ENCODE peak calls at places on chromosomes 12 and 14, in six cellular contexts. O, N, B, L, G and K are unnamed samples.

GRCh38 chr12:2999265-2999841 is 40.2 kb downstream of the TEAD4 start:
- DNase-seq in O (peak; percentile 22), N (no peak), B (no peak), L (no peak), G (no peak), K (no peak)

GRCh38 chr12:51855586-51856428 is 7.3 kb upstream of the FIGNL2 start:
- DNase-seq in O (peak; percentile 49), N (no peak), B (no peak), L (no peak), G (peak; percentile 58), K (no peak)

GRCh38 chr14:89237923-89238529 is 179.0 kb downstream of the FOXN3 start:
- DNase-seq in O (no peak), N (no peak), B (no peak), L (no peak), G (no peak), K (no peak)

GRCh38 chr14:23727566-23728335 is 91.6 kb downstream of the DHRS2 start:
- DNase-seq in O (no peak), N (no peak), B (peak; percentile 56), L (no peak), G (peak; percentile 90), K (no peak)

GRCh38 chr14:31265701-31266398 is 58.3 kb upstream of the HECTD1 start:
- DNase-seq in O (no peak), N (no peak), B (no peak), L (peak; percentile 66), G (peak; percentile 89), K (no peak)

GRCh38 chr12:20274008-20274407 is 94.3 kb upstream of the PDE3A start:
- DNase-seq in O (no peak), N (no peak), B (no peak), L (no peak), G (no peak), K (no peak)

GRCh38 chr14:84029720-84030119 is 1500.2 kb upstream of the FLRT2 start:
- DNase-seq in O (no peak), N (no peak), B (no peak), L (no peak), G (no peak), K (no peak)

GRCh38 chr12:20024194-20024593 is 344.1 kb upstream of the PDE3A start:
- DNase-seq in O (no peak), N (no peak), B (no peak), L (no peak), G (no peak), K (no peak)

GRCh38 chr14:90487031-90487430 is 90.2 kb downstream of the CALM1 start:
- DNase-seq in O (peak; percentile 51), N (no peak), B (no peak), L (no peak), G (no peak), K (no peak)

GRCh38 chr12:6827437-6827894 is 741 bp upstream of the P3H3 start:
- DNase-seq in O (peak; percentile 89), N (no peak), B (peak; percentile 69), L (peak; percentile 79), G (peak; percentile 67), K (peak; percentile 94)

GRCh38 chr12:107488666-107489065 is 196.9 kb upstream of the PWP1 start:
- DNase-seq in O (no peak), N (no peak), B (no peak), L (no peak), G (no peak), K (no peak)

GRCh38 chr12:123034022-123034541 is 53.6 kb downstream of the ARL6IP4 start:
- DNase-seq in O (no peak), N (no peak), B (no peak), L (no peak), G (no peak), K (no peak)

GRCh38 chr12:39440781-39441180 is 2.1 kb downstream of the KIF21A start:
- DNase-seq in O (no peak), N (no peak), B (no peak), L (no peak), G (no peak), K (no peak)

GRCh38 chr12:53735556-53735955 is 8.3 kb upstream of the CALCOCO1 start:
- DNase-seq in O (peak; percentile 37), N (no peak), B (no peak), L (peak; percentile 85), G (no peak), K (no peak)

GRCh38 chr12:47886471-47887240 is 18.1 kb downstream of the VDR start:
- DNase-seq in O (no peak), N (no peak), B (no peak), L (no peak), G (no peak), K (no peak)

GRCh38 chr14:53979747-53980642 is 23.4 kb upstream of the BMP4 start:
- DNase-seq in O (no peak), N (no peak), B (no peak), L (no peak), G (peak; percentile 97), K (no peak)

GRCh38 chr12:109625131-109625559 is 51.6 kb downstream of the MVK start:
- DNase-seq in O (peak; percentile 40), N (no peak), B (peak; percentile 31), L (no peak), G (no peak), K (no peak)

GRCh38 chr12:2752676-2753371 is 41.9 kb upstream of the FKBP4 start:
- DNase-seq in O (peak; percentile 82), N (no peak), B (peak; percentile 16), L (peak; percentile 79), G (peak; percentile 44), K (peak; percentile 81)

GRCh38 chr12:31710021-31710818 is 18.6 kb downstream of the AMN1 start:
- DNase-seq in O (no peak), N (no peak), B (no peak), L (no peak), G (no peak), K (no peak)

GRCh38 chr12:54294152-54294913 is 6.5 kb downstream of the NFE2 start:
- DNase-seq in O (no peak), N (no peak), B (no peak), L (peak; percentile 68), G (peak; percentile 89), K (no peak)

GRCh38 chr12:3222935-3223334 is 145.8 kb downstream of the TSPAN9 start:
- DNase-seq in O (no peak), N (no peak), B (no peak), L (no peak), G (no peak), K (no peak)

GRCh38 chr12:130925616-130926015 is 28.1 kb upstream of the ADGRD1 start:
- DNase-seq in O (no peak), N (no peak), B (no peak), L (no peak), G (no peak), K (no peak)

GRCh38 chr14:36420288-36420687 is 99.7 kb downstream of the NKX2-1 start:
- DNase-seq in O (no peak), N (no peak), B (no peak), L (no peak), G (no peak), K (no peak)

GRCh38 chr12:98532687-98533304 is 17.4 kb downstream of the TMPO start:
- DNase-seq in O (no peak), N (no peak), B (peak; percentile 60), L (no peak), G (peak; percentile 59), K (no peak)

DNA sequence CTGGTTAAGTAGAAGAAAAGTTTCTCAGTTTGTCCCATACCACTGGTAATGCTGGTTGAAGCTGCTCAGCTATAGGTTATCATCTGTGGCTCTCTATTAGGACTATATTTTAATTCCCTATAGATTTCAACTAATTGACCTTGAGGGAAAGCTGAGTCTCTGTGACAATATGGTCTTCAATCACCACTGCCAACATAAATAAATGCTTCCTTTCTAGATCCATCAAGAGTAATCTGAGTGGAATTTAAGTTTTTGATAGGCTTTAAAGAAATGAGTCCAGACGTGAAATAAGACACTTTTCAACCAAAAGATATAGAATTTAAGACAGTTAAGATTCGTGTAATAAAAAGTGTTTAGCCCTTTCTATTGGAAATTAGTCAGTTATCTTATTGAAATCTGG is 63.5 kb upstream of the MYF6 start:
- DNase-seq in O (no peak), N (no peak), B (no peak), L (no peak), G (no peak), K (no peak)
- H3K27ac ChIP-seq in O (no peak overlapping the region), N (no peak overlapping the region), B (no peak overlapping the region), L (no peak overlapping the region), G (no peak overlapping the region), K (no peak overlapping the region)

DNA sequence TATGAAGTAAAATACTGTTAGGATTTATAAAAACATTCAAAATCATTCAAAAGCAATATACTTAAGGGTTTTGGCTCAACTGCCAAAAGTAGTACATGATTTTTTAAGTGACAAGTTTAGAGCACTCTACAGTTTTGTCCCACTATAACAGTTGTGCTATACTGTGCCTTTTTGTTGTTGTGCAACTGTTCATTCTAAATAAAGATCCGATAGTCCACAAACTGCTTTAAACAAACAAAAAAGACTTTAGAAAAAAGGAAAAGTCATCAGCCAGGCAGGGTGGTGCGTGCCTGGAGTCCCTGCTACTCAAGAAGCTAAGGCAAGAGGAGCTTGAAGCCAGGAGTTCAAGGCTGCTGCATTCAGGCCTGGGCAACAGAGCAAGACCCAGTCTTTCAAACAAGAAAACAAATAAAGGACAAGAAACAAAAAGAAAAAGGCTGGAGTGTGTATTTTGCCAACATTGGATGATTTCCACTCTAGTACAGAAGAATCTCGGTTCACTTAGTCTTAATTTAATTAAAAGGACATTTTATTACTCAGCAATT is 7.3 kb downstream of the C2CD5 start:
- DNase-seq in O (no peak), N (no peak), B (no peak), L (no peak), G (peak; percentile 3), K (no peak)
- H3K36me3 ChIP-seq in O (peaks cover 46% of the 10 kb centered on the region), N (no peaks in the 10 kb centered on the region), B (peaks cover 11% of the 10 kb centered on the region), L (peaks cover 26% of the 10 kb centered on the region), G (no peaks in the 10 kb centered on the region), K (peaks cover 12% of the 10 kb centered on the region)

GRCh38 chr12:49553512-49554088 is 14.3 kb downstream of the MCRS1 start:
- DNase-seq in O (no peak), N (peak; percentile 47), B (peak; percentile 45), L (no peak), G (peak; percentile 58), K (no peak)
- TF ChIP-seq CTCF in O (peak; percentile 41), N (peak; percentile 79), B (peak; percentile 81), L (no peak), G (peak; percentile 64), K (no peak)

GRCh38 chr14:59277659-59278058 is 89.2 kb downstream of the DAAM1 start:
- DNase-seq in O (no peak), N (no peak), B (no peak), L (no peak), G (no peak), K (no peak)

GRCh38 chr14:59275668-59276067 is 87.2 kb downstream of the DAAM1 start:
- DNase-seq in O (no peak), N (peak; percentile 75), B (peak; percentile 75), L (no peak), G (peak; percentile 66), K (no peak)

GRCh38 chr14:59276235-59276634 is 87.8 kb downstream of the DAAM1 start:
- DNase-seq in O (no peak), N (no peak), B (no peak), L (no peak), G (no peak), K (no peak)

GRCh38 chr14:59280961-59281360 is 92.5 kb downstream of the DAAM1 start:
- DNase-seq in O (no peak), N (no peak), B (no peak), L (no peak), G (no peak), K (no peak)

DNA sequence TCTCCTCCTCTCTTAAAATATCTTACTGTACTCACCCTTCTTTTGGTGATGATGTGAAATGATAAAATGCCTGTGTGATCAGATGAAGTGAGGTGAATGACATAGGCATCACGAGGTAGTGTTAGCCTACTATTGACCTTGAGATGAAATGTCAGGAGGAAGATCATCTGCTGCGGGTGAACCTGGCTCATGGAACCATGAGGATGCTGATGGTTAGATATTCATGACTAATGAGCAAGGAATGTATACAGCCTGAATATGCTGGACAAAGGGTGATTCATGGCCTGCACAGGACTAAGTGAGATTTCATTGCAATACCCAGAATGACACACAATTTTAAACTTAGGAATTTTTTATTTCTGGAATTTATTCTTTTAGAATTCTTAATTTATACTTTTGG is 89.6 kb downstream of the DAAM1 start:
- DNase-seq in O (no peak), N (peak; percentile 80), B (peak; percentile 85), L (no peak), G (peak; percentile 91), K (no peak)
- H3K27ac ChIP-seq in O (peak overlapping the region; percentile 55), N (peak overlapping the region; percentile 70), B (peak overlapping the region; percentile 39), L (peak overlapping the region; percentile 42), G (no peak overlapping the region), K (peak overlapping the region; percentile 29)